ENCODE peak calls at places on chromosomes 11 and 22, in five cellular contexts. K is heart left ventricle; D is kidney epithelial cell; S is neural progenitor cell; N is CD8-positive, alpha-beta T cell. B is an unnamed sample.

GRCh38 chr11:88886796-88887195 is 179.0 kb downstream of the GRM5 start:
- DNase-seq in K (no peak), D (no peak), S (peak), N (peak), B (peak)

GRCh38 chr11:130178441-130178971 is 18.9 kb downstream of the ST14 start:
- DNase-seq in K (peak), D (no peak), S (no peak), N (no peak), B (no peak)

GRCh38 chr11:60786811-60787567 is 1.9 kb downstream of the MS4A10 start:
- DNase-seq in K (peak), D (peak), S (no peak), N (no peak), B (peak)

GRCh38 chr11:2114430-2115241 is 24.6 kb downstream of the IGF2 start:
- DNase-seq in K (no peak), D (no peak), S (no peak), N (no peak), B (no peak)

GRCh38 chr11:45163956-45164575 is 17.6 kb downstream of the PRDM11 start:
- DNase-seq in K (no peak), D (no peak), S (no peak), N (no peak), B (no peak)

GRCh38 chr22:29014301-29014700 is 47.3 kb downstream of the C22orf31 start:
- DNase-seq in K (no peak), D (no peak), S (no peak), N (no peak), B (no peak)

GRCh38 chr11:122367809-122368231 is 251.8 kb upstream of the BLID start:
- DNase-seq in K (peak), D (no peak), S (peak), N (no peak), B (peak)

GRCh38 chr11:121426476-121427454 is 25.3 kb upstream of the SORL1 start:
- DNase-seq in K (peak), D (no peak), S (peak), N (peak), B (no peak)

DNA sequence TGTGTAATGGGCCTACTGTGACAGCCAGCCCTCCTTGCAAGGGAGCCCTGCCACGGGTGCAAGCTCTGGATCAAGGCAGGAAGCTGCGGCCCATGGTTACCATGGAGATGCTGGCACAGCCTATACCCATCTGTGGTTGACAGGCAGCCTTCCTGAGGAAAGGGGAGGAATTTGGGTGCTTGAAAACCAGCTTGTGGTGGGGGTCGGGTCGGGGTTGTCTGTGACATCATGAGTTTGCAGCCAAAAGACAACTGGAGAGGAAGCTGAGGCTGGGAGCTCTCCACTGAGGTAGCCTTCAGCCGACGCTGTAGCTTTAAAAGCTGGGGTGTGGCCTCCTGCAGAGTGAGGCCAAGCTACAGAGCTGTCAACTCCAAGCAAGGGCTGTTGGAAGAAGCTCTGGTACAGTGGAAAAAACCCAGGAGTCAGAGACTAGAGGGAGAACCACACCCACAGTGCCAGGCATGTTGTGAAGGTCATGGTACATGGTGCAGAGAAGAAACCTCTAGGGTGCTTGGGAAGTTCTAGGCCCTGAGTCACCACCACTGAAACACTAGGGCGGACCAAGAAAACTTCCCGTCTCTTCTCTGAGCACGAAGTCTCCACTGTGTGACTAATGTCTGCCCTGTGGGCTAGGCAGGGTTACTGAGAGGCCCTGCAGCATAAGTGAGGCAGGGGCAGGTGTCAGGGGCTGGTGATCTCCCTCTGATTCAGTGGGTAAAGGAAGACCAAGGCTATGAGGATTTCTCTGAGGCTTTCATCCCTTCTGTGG is 10.8 kb upstream of the LDHA start:
- DNase-seq in K (peak), D (peak), S (peak), N (peak), B (peak)
- H3K4me3 ChIP-seq in K (peak), D (no peak), S (no peak), N (peak), B (peak)

DNA sequence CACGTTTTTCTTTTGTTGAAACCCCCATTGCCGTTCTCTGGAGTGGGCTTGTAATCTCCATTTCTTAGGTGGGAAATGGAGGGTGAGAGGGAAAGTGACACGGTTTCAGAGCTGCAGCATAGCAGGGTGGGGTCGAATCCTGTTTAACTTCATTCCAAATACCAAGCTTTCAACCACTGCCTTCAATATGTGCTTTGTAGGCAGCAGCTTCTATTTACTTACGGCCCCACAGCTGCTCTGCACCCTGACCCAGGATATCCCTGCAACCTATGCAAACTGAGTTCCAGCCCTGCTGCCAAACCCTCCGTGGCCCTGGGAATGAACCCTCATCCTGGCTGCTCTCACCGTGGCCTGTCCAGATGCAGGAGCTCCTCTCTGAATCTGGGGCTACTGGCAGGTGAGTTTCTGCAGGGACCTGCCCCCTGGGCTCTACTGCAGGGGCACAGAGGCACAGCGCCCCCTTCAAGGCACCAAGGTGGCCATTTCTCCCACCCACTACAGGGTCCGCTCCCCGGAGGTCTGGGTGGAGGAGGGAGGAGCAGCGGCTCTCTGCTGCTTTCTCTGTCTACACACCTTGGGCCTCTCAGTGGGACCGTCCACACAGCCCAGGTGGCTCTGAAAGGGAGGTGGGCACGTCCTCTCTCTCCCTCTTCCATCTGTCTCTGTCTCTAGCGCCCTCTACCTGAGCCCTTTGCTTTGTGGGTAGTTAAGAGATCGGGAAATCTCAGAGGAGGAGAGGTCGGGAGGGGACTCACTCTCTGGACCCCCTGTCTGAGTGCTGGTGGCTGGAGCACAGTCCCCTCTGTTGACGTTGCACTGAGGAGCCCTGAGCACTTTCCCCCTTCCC is 279.1 kb downstream of the BRD1 start:
- DNase-seq in K (no peak), D (no peak), S (peak), N (no peak), B (no peak)
- TF ChIP-seq CTCF in K (no peak), D (no peak), S (peak), N (no peak), B (no peak)

DNA sequence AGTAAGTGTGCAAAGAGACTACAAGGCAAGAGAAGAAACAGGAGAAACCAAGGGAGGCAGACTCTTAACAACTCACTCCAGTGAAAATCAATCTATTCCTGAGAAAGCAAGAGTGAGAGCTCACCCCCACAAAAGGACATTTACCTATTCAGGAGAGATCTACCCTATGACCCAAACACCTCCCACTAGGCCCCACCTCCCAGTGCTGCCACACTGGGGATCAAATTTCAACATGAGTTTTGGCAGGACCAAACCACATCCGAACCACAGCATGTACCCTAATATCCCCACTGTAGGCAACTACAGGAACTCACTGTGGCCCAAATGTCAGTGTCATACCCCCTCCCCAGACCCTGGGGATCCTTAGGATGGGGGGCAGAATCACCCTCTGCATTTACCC is 526.2 kb upstream of the B3GAT1 start:
- DNase-seq in K (no peak), D (no peak), S (no peak), N (no peak), B (no peak)
- H3K4me3 ChIP-seq in K (no peak), D (no peak), S (no peak), N (no peak), B (no peak)

DNA sequence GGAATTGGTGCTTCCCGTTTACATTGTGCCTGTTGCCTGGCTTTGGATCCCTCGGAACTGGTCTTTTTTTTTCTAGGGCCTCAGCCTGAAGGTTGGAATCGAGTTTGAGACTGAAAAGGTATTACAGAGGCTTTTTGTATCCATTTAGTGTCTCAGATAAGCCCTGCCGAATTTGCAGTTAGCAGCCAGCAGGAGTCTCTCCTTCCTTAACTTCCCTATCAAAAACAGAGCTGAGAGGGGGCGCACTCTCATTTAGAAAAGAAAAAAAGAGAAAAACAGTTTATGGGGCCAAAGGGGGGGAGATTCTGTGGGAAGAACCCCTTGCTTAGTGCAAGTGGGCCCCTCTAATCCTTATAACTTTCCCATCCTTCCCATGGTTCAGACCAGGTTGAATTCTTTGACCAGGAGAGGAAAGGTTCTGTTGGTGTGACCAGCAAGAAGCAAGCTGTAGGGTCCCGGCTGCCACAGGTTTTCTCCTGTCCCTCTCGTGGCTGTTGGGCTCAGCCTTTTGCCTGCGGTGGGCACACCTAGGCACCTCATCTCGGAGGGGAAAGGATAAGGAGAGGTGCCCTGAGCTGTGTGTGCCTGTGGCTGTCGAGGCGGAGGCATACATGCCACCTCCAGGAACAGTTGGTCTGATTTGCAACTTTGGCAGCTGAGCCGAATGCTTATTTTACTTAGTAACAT is 565.1 kb upstream of the CNTN5 start:
- DNase-seq in K (no peak), D (no peak), S (peak), N (no peak), B (no peak)
- TF ChIP-seq CTCF in K (no peak), D (peak), S (peak), N (no peak), B (no peak)

DNA sequence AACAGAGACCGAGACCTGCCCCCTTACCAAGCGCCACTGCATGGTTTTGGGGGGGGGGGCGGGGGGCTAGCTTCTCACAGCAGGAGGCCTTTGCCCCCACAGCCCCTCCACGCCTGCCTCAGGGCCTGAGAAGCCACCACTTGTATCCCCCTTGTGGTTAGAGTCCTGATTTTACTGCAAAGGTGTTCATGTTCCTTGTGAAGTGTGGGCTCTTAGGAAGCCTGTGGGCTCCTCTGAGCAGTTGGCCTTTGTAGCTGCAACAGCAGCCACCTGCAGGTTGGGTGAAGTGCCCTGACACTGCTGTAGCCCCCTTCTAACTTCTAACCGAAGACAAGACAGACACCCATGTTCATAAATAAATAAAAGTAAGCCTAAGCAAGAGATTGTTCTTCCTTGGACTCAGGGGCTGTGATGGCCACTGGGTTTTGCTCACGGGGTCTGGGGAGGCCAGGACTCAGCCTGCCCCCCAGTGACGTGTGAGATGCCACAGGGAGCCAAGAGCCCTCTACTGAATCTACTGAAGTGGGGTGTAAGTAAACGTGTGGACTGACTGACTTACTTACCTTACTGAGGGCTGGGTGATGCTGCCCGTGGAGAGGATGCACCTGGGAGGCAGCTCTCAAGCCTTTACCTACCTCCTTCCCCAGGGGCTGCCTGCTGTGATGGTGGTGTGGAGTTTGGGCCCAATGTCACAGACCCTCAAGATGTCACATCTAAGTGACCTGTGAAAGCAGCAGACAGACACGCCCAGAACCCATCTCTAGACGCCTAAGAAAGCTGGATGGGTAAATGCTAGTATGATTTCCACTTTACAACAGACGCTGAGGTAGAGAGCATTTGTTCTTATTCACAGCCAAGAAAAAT is 25.8 kb downstream of the USP35 start:
- DNase-seq in K (no peak), D (no peak), S (no peak), N (no peak), B (no peak)
- H3K4me3 ChIP-seq in K (no peak), D (no peak), S (no peak), N (no peak), B (no peak)

GRCh38 chr11:66985508-66986177 is 10.5 kb downstream of the C11orf86 start:
- DNase-seq in K (peak), D (no peak), S (no peak), N (no peak), B (no peak)

GRCh38 chr11:66983275-66983924 is 8.3 kb downstream of the C11orf86 start:
- DNase-seq in K (no peak), D (no peak), S (no peak), N (no peak), B (no peak)

GRCh38 chr11:66979336-66979980 is 4.4 kb downstream of the C11orf86 start:
- DNase-seq in K (no peak), D (no peak), S (no peak), N (no peak), B (no peak)

GRCh38 chr11:66978717-66979116 is 3.6 kb downstream of the C11orf86 start:
- DNase-seq in K (no peak), D (no peak), S (no peak), N (no peak), B (no peak)

GRCh38 chr11:66981976-66982578 is 7.0 kb downstream of the C11orf86 start:
- DNase-seq in K (peak), D (peak), S (no peak), N (no peak), B (peak)
- TF ChIP-seq CTCF in K (no peak), D (no peak), S (no peak), N (no peak), B (no peak)

DNA sequence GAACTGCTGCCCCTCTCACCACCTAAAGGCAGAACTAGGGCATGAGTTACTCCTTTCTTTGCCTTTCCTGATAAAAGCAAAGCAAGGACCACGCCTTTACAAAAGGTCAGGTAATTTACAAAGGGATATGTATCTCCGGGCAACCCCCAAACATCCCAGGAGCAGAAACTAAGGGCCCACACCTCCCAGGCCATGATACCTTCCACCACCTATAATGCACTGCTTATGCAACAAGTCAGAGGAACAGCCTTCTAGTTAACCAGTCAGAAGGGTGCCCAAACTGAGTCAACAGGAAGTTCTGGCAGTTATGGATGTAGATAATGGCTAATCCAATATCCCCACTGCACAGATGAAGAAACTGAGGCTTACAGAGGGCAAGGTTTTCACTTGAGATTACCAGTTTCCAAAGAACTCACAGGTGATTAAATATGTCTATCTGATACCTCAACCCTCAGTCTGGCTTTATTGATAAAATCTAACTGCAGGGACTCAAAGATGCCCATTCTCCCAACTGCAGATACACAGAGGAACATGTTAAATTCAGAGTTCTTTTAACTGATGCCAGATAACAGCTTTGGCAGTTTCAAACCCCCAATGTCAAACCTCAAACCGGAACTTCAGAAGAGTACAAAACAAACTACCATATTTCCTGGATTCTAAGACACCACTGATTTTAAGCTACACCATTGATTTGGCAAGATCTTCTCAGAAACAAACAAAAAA is 16.8 kb upstream of the CASTOR1 start:
- DNase-seq in K (no peak), D (no peak), S (no peak), N (no peak), B (no peak)
- H3K4me3 ChIP-seq in K (no peak), D (no peak), S (no peak), N (peak), B (no peak)

DNA sequence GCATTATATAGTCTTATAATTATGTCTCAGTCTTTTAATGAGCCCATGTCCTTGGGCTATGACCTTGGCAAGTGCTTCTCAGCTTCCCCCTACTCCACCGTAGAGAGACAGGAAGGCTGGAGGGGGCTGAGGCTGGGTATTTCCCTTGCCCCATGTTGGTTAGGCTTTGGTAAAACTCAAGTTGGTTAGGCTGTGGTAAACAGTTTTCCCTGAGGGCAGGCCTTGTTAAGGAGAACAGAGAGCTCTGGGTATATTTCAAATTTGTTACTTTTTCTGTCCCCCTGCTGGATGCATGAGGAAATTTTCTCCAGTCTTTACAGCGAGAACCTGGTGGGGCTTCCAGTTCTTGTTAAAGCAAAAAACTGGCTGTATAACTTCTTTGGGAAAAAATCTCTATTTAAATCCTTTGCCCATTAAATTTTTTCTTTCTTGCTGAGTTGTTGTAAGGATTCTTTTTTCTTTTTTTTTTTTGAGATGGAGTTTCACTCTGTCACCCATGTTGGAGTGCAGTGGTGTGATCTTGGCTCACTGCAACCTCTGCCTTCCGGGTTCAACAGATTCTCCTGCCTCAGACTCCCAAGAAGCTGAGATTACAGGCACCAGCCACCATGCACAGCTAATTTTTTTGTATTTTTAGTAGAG is 12.2 kb upstream of the DCHS1 start:
- DNase-seq in K (no peak), D (no peak), S (peak), N (peak), B (no peak)
- TF ChIP-seq CTCF in K (peak), D (peak), S (peak), N (peak), B (peak)

GRCh38 chr11:14360976-14361375 is 2.0 kb upstream of the RRAS2 start:
- DNase-seq in K (no peak), D (no peak), S (no peak), N (no peak), B (no peak)

GRCh38 chr11:14357843-14358728 is 897 bp downstream of the RRAS2 start:
- DNase-seq in K (peak), D (no peak), S (peak), N (peak), B (no peak)

GRCh38 chr11:14359573-14360031 is 619 bp upstream of the RRAS2 start:
- DNase-seq in K (no peak), D (no peak), S (no peak), N (no peak), B (no peak)

GRCh38 chr11:14358729-14359439 is at the start of gene RRAS2:
- DNase-seq in K (peak), D (no peak), S (peak), N (peak), B (no peak)

DNA sequence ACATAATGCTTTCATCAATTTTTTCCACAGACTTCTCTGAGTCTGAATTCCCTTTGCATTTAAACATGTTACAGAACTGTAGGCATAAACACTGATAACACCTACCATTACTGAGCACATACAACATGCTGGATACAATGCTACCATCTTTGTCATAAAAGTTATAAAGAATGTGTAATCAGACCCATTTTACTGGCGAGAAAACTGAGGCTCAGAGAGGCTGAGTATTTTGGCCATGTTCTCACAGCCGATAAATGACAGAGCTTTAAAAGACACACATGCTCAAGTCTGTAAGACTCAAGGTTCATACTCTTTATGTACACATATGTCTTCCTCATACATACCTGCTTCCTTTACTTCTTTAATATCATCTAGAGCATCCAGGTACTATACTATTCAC is 2.6 kb downstream of the RRAS2 start:
- DNase-seq in K (no peak), D (no peak), S (no peak), N (no peak), B (no peak)
- H3K4me3 ChIP-seq in K (no peak), D (no peak), S (no peak), N (no peak), B (no peak)